ENCODE peak calls at places on chromosome 14, in seven cellular contexts. V is A549, O is HepG2, U is AG04450, A is stomach, S is transverse colon, Q is IMR-90. D is an unnamed sample.

GRCh38 chr14:67571275-67571990 is 28.6 kb downstream of the PIGH start:
- DNase-seq in V (peak), O (peak), U (no peak), A (peak), S (peak), Q (peak), D (peak)

GRCh38 chr14:106372870-106373657 is 846.7 kb downstream of the TMEM121 start:
- DNase-seq in V (peak), O (peak), U (no peak), A (peak), S (peak), Q (no peak), D (peak)

GRCh38 chr14:81737938-81738337 is 204.3 kb upstream of the SEL1L start:
- DNase-seq in V (no peak), O (no peak), U (no peak), A (no peak), S (no peak), Q (no peak), D (no peak)

GRCh38 chr14:63877594-63877993 is 24.8 kb downstream of the SYNE2 start:
- DNase-seq in V (no peak), O (no peak), U (no peak), A (no peak), S (no peak), Q (no peak), D (no peak)

GRCh38 chr14:39957987-39958386 is 525.8 kb upstream of the FBXO33 start:
- DNase-seq in V (no peak), O (no peak), U (no peak), A (no peak), S (no peak), Q (no peak), D (no peak)

GRCh38 chr14:52834440-52834842 is 43.0 kb upstream of the GNPNAT1 start:
- DNase-seq in V (peak), O (no peak), U (peak), A (no peak), S (no peak), Q (peak), D (no peak)

GRCh38 chr14:29536886-29537511 is 390.6 kb downstream of the PRKD1 start:
- DNase-seq in V (no peak), O (peak), U (no peak), A (no peak), S (no peak), Q (peak), D (no peak)

GRCh38 chr14:99689266-99690236 is 5.5 kb downstream of the CYP46A1 start:
- DNase-seq in V (no peak), O (no peak), U (no peak), A (no peak), S (no peak), Q (no peak), D (no peak)

GRCh38 chr14:39267592-39268112 is 33.9 kb downstream of the MIA2 start:
- DNase-seq in V (no peak), O (peak), U (no peak), A (no peak), S (no peak), Q (no peak), D (no peak)

GRCh38 chr14:59869381-59870255 is 958 bp downstream of the RTN1 start:
- DNase-seq in V (no peak), O (no peak), U (no peak), A (no peak), S (no peak), Q (no peak), D (no peak)

GRCh38 chr14:81435578-81436295 is 35.6 kb upstream of the STON2 start:
- DNase-seq in V (peak), O (peak), U (no peak), A (peak), S (peak), Q (peak), D (peak)

GRCh38 chr14:102993523-102993922 is 63.8 kb downstream of the CDC42BPB start:
- DNase-seq in V (peak), O (peak), U (no peak), A (no peak), S (peak), Q (peak), D (no peak)

GRCh38 chr14:36516719-36517241 is 3.3 kb downstream of the NKX2-1 start:
- DNase-seq in V (no peak), O (no peak), U (no peak), A (no peak), S (no peak), Q (no peak), D (no peak)

GRCh38 chr14:93747102-93747501 is 41.2 kb downstream of the PRIMA1 start:
- DNase-seq in V (no peak), O (no peak), U (no peak), A (no peak), S (no peak), Q (no peak), D (no peak)

GRCh38 chr14:100296106-100296651 is 10.1 kb downstream of the SLC25A29 start:
- DNase-seq in V (no peak), O (no peak), U (no peak), A (no peak), S (no peak), Q (no peak), D (no peak)

GRCh38 chr14:106039400-106039799 is 513.0 kb downstream of the TMEM121 start:
- DNase-seq in V (no peak), O (no peak), U (no peak), A (no peak), S (peak), Q (no peak), D (no peak)

GRCh38 chr14:72604133-72604532 is 289.8 kb downstream of the DPF3 start:
- DNase-seq in V (no peak), O (no peak), U (no peak), A (no peak), S (no peak), Q (no peak), D (no peak)

GRCh38 chr14:91154851-91155625 is 41.2 kb downstream of the DGLUCY start:
- DNase-seq in V (no peak), O (no peak), U (peak), A (peak), S (peak), Q (peak), D (no peak)

DNA sequence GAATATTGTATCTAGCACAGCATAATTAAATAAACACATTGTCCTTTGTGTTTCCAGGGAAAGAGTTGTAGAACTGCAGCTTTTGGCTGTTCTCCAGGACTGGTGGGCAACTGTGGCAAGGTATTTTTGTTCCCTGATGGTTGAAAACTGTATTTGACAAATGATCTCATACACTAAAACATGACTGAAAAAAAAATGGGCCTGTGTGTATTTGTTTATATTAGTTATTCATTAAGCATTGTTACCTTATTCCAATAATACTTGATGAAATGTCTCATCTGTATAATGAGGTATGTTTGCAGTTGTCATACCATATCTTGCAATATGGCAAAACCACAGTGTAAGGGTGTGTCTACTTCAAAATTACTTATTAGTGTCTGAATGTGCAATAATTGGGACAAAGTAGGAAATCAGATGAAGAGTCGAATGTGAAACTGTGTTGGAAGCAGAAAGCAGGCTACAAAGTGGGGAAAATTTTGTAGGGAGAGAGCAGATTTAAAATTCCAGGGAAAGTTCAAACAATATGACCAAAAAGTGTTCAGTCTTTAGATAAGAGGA is 479.4 kb upstream of the NOVA1 start:
- DNase-seq in V (no peak), O (no peak), U (no peak), A (no peak), S (no peak), Q (no peak), D (no peak)
- H3K27ac ChIP-seq in V (no peak), O (no peak), U (no peak), A (no peak), S (no peak), Q (no peak), D (no peak)

DNA sequence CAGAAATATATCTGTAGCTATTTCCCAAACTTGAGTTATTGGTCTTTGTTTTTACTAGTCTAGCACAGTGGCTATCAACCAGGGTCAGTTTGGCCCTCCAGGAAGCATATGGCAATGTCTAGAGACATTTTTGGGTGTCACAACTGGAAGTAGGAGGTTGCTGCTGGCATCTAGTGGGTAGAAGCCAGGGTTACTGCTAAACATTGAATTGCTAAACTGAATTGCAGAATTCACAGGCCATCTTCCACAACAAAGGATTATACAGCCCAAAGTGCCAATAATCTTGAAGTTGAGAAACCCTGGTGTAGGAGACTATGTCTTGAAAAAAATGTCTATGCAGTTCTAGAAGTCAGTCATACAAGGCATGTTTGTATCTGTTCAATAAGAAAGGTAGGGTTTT is 27.7 kb downstream of the ARHGAP5 start:
- DNase-seq in V (no peak), O (no peak), U (no peak), A (no peak), S (no peak), Q (no peak), D (no peak)
- TF ChIP-seq CTCF in V (no peak), O (peak), U (no peak), A (no peak), S (no peak), Q (no peak), D (no peak)

DNA sequence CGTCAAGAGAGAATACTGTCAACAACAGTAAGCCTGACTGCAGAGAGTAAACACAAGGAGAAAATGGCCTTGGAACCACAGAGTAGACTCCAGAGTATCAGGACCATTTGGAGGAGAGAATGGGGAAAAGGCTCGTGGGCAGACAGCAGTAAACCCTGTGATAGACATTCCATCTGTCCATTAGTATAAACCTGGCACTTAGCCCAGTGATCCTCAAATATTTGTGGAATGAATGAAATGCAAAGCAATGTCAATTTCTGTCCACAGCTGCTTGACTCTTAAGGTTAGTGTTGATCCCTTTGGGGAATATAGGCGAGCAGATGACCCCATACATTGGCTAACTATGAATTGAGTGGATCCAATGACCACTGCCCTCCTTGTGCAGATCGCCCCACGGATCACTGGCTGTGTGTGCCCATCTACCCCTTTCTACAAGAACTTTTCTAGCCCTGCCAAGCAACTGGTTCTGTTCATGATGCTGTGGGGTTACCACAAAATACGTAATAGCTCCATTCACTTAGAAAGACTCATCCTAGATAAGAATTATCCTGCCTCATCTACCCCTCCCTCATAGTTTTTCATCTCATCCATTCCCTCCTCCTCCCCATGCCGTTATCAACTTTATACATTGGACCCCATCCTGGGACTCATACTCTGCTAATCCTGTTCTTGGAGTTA is 846.8 kb downstream of the NRXN3 start:
- DNase-seq in V (no peak), O (peak), U (peak), A (no peak), S (no peak), Q (peak), D (no peak)
- H3K27ac ChIP-seq in V (peak), O (no peak), U (no peak), A (no peak), S (no peak), Q (no peak), D (no peak)

GRCh38 chr14:55440385-55440784 is at the start of gene TBPL2:
- DNase-seq in V (no peak), O (no peak), U (no peak), A (no peak), S (no peak), Q (no peak), D (no peak)
- TF ChIP-seq CTCF in V (no peak), O (no peak), U (peak), A (no peak), S (no peak), Q (peak), D (no peak)

DNA sequence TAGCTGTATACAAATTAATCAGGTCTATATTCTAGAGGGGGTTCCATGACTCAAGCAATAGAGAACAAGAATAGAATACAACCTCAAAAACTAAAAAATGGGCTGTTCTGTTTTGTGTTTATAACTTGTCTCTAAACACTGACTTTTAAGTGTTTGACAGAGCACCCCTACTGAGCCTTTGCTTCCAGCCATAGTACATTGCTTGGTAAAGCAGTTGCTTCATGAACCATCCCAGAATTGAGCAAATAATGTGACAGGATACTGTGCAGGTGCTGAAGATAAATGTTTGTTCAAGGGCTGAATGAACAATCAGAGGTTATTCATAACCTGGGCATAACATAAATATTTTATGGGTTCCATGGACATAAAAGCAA is 11.5 kb downstream of the SPTSSA start:
- DNase-seq in V (no peak), O (peak), U (no peak), A (no peak), S (no peak), Q (no peak), D (no peak)
- H3K27ac ChIP-seq in V (no peak), O (peak), U (no peak), A (no peak), S (peak), Q (no peak), D (no peak)